ENCODE peak calls at places on chromosomes 13 and 19, in nine cellular contexts. V is nephron progenitor cell; Q is stimulated activated CD4-positive, alpha-beta T cell treated with anti-CD3 and anti-CD28 coated beads, Interleukin-4, amount 100 ng/mL, for 1 hour; W is GM03348; X is stimulated activated naive CD8-positive, alpha-beta T cell treated with anti-CD3 and anti-CD28 coated beads, Interleukin-15, Interleukin-2, amounts not matched to agents 100 U/mL and 50 U/mL, for 24 hours; O is CD8-positive, alpha-beta T cell; U is amygdala; S is smooth muscle cell of the brain vasculature; M is choroid plexus epithelial cell. D is an unnamed sample.
A peak's percentile ranks its signal among the peaks of the same experiment; 100 is the strongest.

GRCh38 chr19:34189199-34189916 is 17.1 kb downstream of the LSM14A start:
- DNase-seq in V (no peak), Q (no peak), W (no peak), X (no peak), O (no peak), U (no peak), S (no peak), M (no peak), D (no peak)

GRCh38 chr19:18743281-18743825 is 47.8 kb downstream of the COMP start:
- DNase-seq in V (no peak), Q (no peak), W (no peak), X (no peak), O (no peak), U (no peak), S (no peak), M (peak; percentile 85), D (no peak)

GRCh38 chr13:50277906-50278305 is 262.7 kb downstream of the KCNRG start:
- DNase-seq in V (no peak), Q (no peak), W (no peak), X (no peak), O (no peak), U (no peak), S (no peak), M (no peak), D (no peak)

GRCh38 chr13:36778083-36778671 is 40.8 kb upstream of the RFXAP start:
- DNase-seq in V (peak; percentile 54), Q (no peak), W (peak; percentile 27), X (no peak), O (no peak), U (no peak), S (no peak), M (peak; percentile 80), D (no peak)

GRCh38 chr19:17125052-17125727 is 49.6 kb downstream of the MYO9B start:
- DNase-seq in V (no peak), Q (no peak), W (no peak), X (no peak), O (no peak), U (no peak), S (no peak), M (peak; percentile 39), D (peak; percentile 42)

GRCh38 chr13:65971541-65971940 is 1258.6 kb downstream of the PCDH9 start:
- DNase-seq in V (no peak), Q (no peak), W (no peak), X (no peak), O (no peak), U (no peak), S (no peak), M (no peak), D (no peak)

GRCh38 chr13:38346764-38347163 is 2.9 kb upstream of the UFM1 start:
- DNase-seq in V (no peak), Q (no peak), W (no peak), X (no peak), O (no peak), U (no peak), S (no peak), M (no peak), D (no peak)

GRCh38 chr19:45079063-45079910 is at the start of gene GEMIN7:
- DNase-seq in V (peak; percentile 84), Q (peak; percentile 84), W (peak; percentile 93), X (peak; percentile 89), O (peak; percentile 64), U (peak; percentile 54), S (no peak), M (peak; percentile 70), D (peak; percentile 66)

GRCh38 chr13:75749407-75749806 is 113.3 kb downstream of the LMO7 start:
- DNase-seq in V (peak; percentile 2), Q (no peak), W (peak; percentile 29), X (no peak), O (no peak), U (no peak), S (no peak), M (no peak), D (no peak)

GRCh38 chr19:31694761-31695160 is 345.5 kb upstream of the TSHZ3 start:
- DNase-seq in V (no peak), Q (no peak), W (no peak), X (no peak), O (no peak), U (no peak), S (no peak), M (no peak), D (no peak)

GRCh38 chr19:8320564-8321066 is 560 bp downstream of the NDUFA7 start:
- DNase-seq in V (no peak), Q (no peak), W (no peak), X (no peak), O (no peak), U (no peak), S (no peak), M (no peak), D (no peak)

GRCh38 chr13:97492257-97492656 is 58.3 kb downstream of the RAP2A start:
- DNase-seq in V (no peak), Q (no peak), W (no peak), X (no peak), O (no peak), U (no peak), S (no peak), M (no peak), D (no peak)

GRCh38 chr19:48351341-48351752 is 12.4 kb downstream of the TMEM143 start:
- DNase-seq in V (peak; percentile 81), Q (peak; percentile 83), W (peak; percentile 74), X (peak; percentile 89), O (peak; percentile 62), U (peak; percentile 5), S (no peak), M (peak; percentile 70), D (peak; percentile 69)

GRCh38 chr13:83085186-83085900 is 796.9 kb downstream of the SLITRK1 start:
- DNase-seq in V (no peak), Q (no peak), W (peak; percentile 9), X (no peak), O (no peak), U (no peak), S (no peak), M (peak; percentile 74), D (no peak)

GRCh38 chr13:78192721-78193120 is 274.1 kb upstream of the EDNRB start:
- DNase-seq in V (no peak), Q (no peak), W (peak; percentile 40), X (no peak), O (no peak), U (no peak), S (no peak), M (peak; percentile 3), D (no peak)

GRCh38 chr13:52750713-52751112 is 11.1 kb upstream of the CNMD start:
- DNase-seq in V (no peak), Q (no peak), W (no peak), X (no peak), O (no peak), U (no peak), S (no peak), M (no peak), D (no peak)

GRCh38 chr13:101398191-101398590 is 18.1 kb downstream of the NALCN start:
- DNase-seq in V (no peak), Q (no peak), W (no peak), X (no peak), O (no peak), U (no peak), S (no peak), M (peak; percentile 29), D (no peak)

GRCh38 chr13:101649490-101650126 is 197.1 kb downstream of the ITGBL1 start:
- DNase-seq in V (no peak), Q (no peak), W (peak; percentile 61), X (no peak), O (no peak), U (no peak), S (peak; percentile 17), M (peak; percentile 95), D (no peak)

GRCh38 chr19:46717716-46718143 is 816 bp upstream of the PRKD2 start:
- DNase-seq in V (no peak), Q (no peak), W (no peak), X (peak; percentile 39), O (no peak), U (no peak), S (no peak), M (no peak), D (no peak)

GRCh38 chr19:49832556-49832955 is 14.5 kb downstream of the MED25 start:
- DNase-seq in V (no peak), Q (no peak), W (no peak), X (no peak), O (no peak), U (no peak), S (no peak), M (peak; percentile 48), D (no peak)

GRCh38 chr13:92951273-92951820 is 275.3 kb upstream of the GPC6 start:
- DNase-seq in V (no peak), Q (no peak), W (no peak), X (no peak), O (no peak), U (no peak), S (no peak), M (no peak), D (no peak)

GRCh38 chr13:25171170-25171516 is 945 bp downstream of the AMER2 start:
- DNase-seq in V (no peak), Q (no peak), W (no peak), X (no peak), O (no peak), U (peak; percentile 78), S (no peak), M (no peak), D (no peak)

GRCh38 chr13:29954082-29955043 is 103.9 kb upstream of the UBL3 start:
- DNase-seq in V (no peak), Q (peak; percentile 34), W (no peak), X (peak; percentile 38), O (no peak), U (no peak), S (no peak), M (no peak), D (peak; percentile 38)

GRCh38 chr13:102710261-102710679 is 15.4 kb upstream of the METTL21C start:
- DNase-seq in V (no peak), Q (no peak), W (peak; percentile 70), X (no peak), O (no peak), U (no peak), S (no peak), M (no peak), D (no peak)

GRCh38 chr13:99860736-99861135 is 110.8 kb downstream of the ZIC5 start:
- DNase-seq in V (no peak), Q (no peak), W (no peak), X (no peak), O (no peak), U (no peak), S (no peak), M (no peak), D (no peak)

GRCh38 chr19:20367811-20368294 is 197.7 kb downstream of the ZNF737 start:
- DNase-seq in V (peak; percentile 6), Q (no peak), W (no peak), X (no peak), O (no peak), U (no peak), S (no peak), M (no peak), D (no peak)

GRCh38 chr19:46821512-46822359 is 28.9 kb downstream of the AP2S1 start:
- DNase-seq in V (no peak), Q (peak; percentile 63), W (no peak), X (peak; percentile 71), O (peak; percentile 40), U (no peak), S (no peak), M (no peak), D (peak; percentile 34)

GRCh38 chr13:48783181-48783630 is 129.5 kb downstream of the CYSLTR2 start:
- DNase-seq in V (no peak), Q (no peak), W (peak; percentile 66), X (no peak), O (no peak), U (no peak), S (peak; percentile 95), M (peak; percentile 100), D (no peak)

GRCh38 chr19:16379521-16380313 is 55.1 kb downstream of the KLF2 start:
- DNase-seq in V (no peak), Q (no peak), W (no peak), X (no peak), O (no peak), U (no peak), S (no peak), M (no peak), D (no peak)

GRCh38 chr19:50349277-50350057 is 16.0 kb downstream of the NAPSA start:
- DNase-seq in V (no peak), Q (no peak), W (no peak), X (no peak), O (no peak), U (no peak), S (no peak), M (no peak), D (no peak)

GRCh38 chr13:97273341-97273831 is 51.3 kb downstream of the MBNL2 start:
- DNase-seq in V (no peak), Q (no peak), W (no peak), X (no peak), O (no peak), U (no peak), S (no peak), M (no peak), D (no peak)